ENCODE peak calls at places on chromosomes 1 and 21, in five cellular contexts. N, R, Y, F and U are unnamed samples.
A peak's percentile ranks its signal among the peaks of the same experiment; 100 is the strongest.

GRCh38 chr1:231818342-231818741 is 191.8 kb downstream of the DISC1 start:
- DNase-seq in F (peak; percentile 44), Y (no peak), R (peak; percentile 30), N (no peak), U (no peak)

GRCh38 chr1:203644661-203645510 is 18.3 kb downstream of the ATP2B4 start:
- DNase-seq in Y (no peak), F (peak; percentile 38), N (no peak), R (no peak), U (no peak)

GRCh38 chr1:44640178-44640865 is 34.0 kb downstream of the TMEM53 start:
- DNase-seq in F (no peak), R (peak; percentile 30), Y (no peak), N (no peak), U (no peak)

GRCh38 chr21:37835512-37835911 is 80.7 kb downstream of the KCNJ6 start:
- DNase-seq in R (no peak), F (no peak), N (no peak), Y (no peak), U (no peak)

GRCh38 chr1:228037401-228038386 is 30.9 kb downstream of the WNT3A start:
- DNase-seq in R (no peak), Y (no peak), F (peak; percentile 14), N (no peak), U (no peak)

GRCh38 chr1:114103992-114104391 is 49.7 kb downstream of the SYT6 start:
- DNase-seq in R (no peak), Y (no peak), N (no peak), F (no peak), U (no peak)

GRCh38 chr21:33289199-33289819 is 23.1 kb downstream of the IL10RB start:
- DNase-seq in F (peak; percentile 25), R (no peak), N (no peak), Y (no peak), U (no peak)

GRCh38 chr1:23126801-23127200 is 41.9 kb downstream of the LUZP1 start:
- DNase-seq in R (no peak), N (no peak), Y (no peak), F (peak; percentile 69), U (no peak)

GRCh38 chr1:171166361-171166760 is 18.7 kb upstream of the FMO2 start:
- DNase-seq in Y (no peak), F (no peak), N (no peak), R (no peak), U (no peak)

GRCh38 chr1:155978973-155979429 is 654 bp upstream of the ARHGEF2 start:
- DNase-seq in R (peak; percentile 46), Y (no peak), F (peak; percentile 50), N (no peak), U (no peak)

GRCh38 chr21:26614251-26614650 is 41.2 kb upstream of the CYYR1 start:
- DNase-seq in F (no peak), Y (no peak), R (no peak), N (no peak), U (no peak)

GRCh38 chr21:46454634-46455390 is 3.9 kb upstream of the DIP2A start:
- DNase-seq in R (no peak), F (peak; percentile 30), N (no peak), Y (no peak), U (no peak)

GRCh38 chr1:3611170-3612019 is at the start of gene MEGF6:
- DNase-seq in F (peak; percentile 66), N (peak; percentile 77), R (peak; percentile 49), Y (no peak), U (no peak)

GRCh38 chr1:34407140-34407539 is 230.4 kb downstream of the C1orf94 start:
- DNase-seq in R (no peak), N (no peak), F (no peak), Y (peak; percentile 27), U (no peak)

GRCh38 chr1:95304803-95305202 is 70.8 kb downstream of the RWDD3 start:
- DNase-seq in R (no peak), F (no peak), Y (no peak), N (no peak), U (no peak)

GRCh38 chr1:226407497-226408284 is at the start of gene PARP1:
- DNase-seq in R (peak; percentile 90), F (peak; percentile 93), N (peak; percentile 89), Y (peak; percentile 50), U (peak; percentile 94)

GRCh38 chr1:46401964-46402626 is 8.0 kb downstream of the FAAH start:
- DNase-seq in R (peak; percentile 39), N (peak; percentile 51), Y (peak; percentile 64), F (peak; percentile 98), U (peak; percentile 93)

GRCh38 chr1:13749543-13750307 is 49.7 kb downstream of the PRDM2 start:
- DNase-seq in F (peak; percentile 59), Y (no peak), N (peak; percentile 58), R (peak; percentile 70), U (peak; percentile 47)

GRCh38 chr1:197468581-197469175 is 200.6 kb downstream of the CRB1 start:
- DNase-seq in N (no peak), R (no peak), Y (no peak), F (no peak), U (no peak)

GRCh38 chr21:41653944-41654625 is 112.8 kb downstream of the RIPK4 start:
- DNase-seq in R (no peak), N (no peak), Y (no peak), F (peak; percentile 90), U (no peak)

GRCh38 chr1:24535778-24536177 is 20.1 kb upstream of the NCMAP start:
- DNase-seq in N (no peak), R (no peak), Y (no peak), F (no peak), U (no peak)

GRCh38 chr1:59776960-59777852 is 37.5 kb upstream of the HOOK1 start:
- DNase-seq in Y (no peak), R (no peak), F (peak; percentile 48), N (no peak), U (no peak)
- TF ChIP-seq CTCF in Y (peak; percentile 11), R (no peak), F (no peak), N (no peak), U (no peak)

DNA sequence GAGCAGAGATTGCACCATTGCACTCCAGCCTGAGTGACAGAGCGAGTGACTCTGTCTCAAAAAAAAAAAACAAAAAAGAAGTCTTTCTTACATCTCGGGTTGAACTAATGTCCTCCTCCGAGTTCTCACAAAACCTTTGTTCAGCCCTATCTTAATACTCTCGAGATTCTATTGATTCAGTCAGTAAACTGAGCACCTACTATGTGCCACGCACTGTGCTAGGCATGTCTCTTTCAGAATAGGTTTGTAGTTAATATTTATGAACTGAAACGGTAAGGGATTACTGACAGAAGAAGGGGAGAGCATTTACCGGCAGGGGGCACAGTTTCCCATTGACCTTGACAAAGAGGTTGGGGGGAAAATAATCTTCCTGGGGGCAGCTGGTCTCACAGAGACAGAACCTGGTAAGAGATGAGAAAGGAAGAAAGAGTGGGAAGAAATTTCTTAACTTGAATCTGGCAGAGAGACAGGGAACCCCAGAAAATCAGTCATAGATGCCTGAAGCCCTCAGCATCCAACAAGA is 3.4 kb downstream of the PIAS3 start:
- DNase-seq in N (no peak), R (no peak), Y (no peak), F (no peak), U (no peak)
- TF ChIP-seq CTCF in N (no peak), R (no peak), Y (peak; percentile 29), F (peak; percentile 11), U (no peak)

GRCh38 chr1:104125226-104125625 is 375.5 kb downstream of the AMY1C start:
- DNase-seq in N (no peak), Y (no peak), R (no peak), F (no peak), U (no peak)

GRCh38 chr1:104125935-104126334 is 376.2 kb downstream of the AMY1C start:
- DNase-seq in N (no peak), R (no peak), F (no peak), Y (no peak), U (no peak)

DNA sequence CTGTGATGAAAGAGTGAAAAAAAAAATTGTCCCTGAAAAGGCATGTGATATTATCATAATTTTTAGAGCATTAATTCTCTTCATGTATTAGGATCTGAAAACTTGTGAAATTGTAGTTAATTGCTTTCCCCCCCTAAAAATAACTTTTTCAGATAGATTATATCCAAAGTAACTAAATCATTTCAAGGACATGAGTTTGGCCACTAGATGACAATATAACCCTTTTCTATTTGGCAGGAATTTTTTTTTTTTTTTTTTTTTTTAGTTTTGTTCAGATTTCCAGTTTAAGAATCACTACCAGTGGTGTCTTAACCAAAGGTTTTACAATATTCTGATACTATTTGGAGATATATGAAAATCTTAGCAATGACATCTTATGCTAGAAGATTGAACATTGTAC is 370.8 kb downstream of the AMY1C start:
- DNase-seq in N (no peak), R (no peak), Y (no peak), F (no peak), U (no peak)
- TF ChIP-seq CTCF in N (no peak), R (no peak), Y (no peak), F (no peak), U (no peak)

DNA sequence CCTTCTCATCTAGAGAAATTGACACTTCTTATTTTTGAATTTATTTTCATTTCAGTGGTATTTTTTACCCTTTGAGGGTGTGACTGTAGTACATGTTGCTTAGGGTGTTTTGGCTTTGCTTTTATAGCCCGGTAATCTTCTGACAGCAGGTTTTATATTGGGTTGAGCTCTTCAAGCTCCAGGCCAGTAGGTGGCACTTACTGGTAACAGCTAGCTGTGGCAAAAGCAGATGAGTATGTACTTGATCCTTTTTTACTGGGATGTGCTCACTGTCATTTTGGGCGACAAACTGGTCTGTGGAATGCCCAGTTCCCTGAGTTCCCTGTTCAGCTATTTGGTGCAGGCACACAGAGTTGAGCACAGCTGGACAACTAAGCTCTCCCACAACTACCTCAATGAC is 916.2 kb upstream of the B3GALT2 start:
- DNase-seq in Y (peak; percentile 3), F (peak; percentile 6), N (no peak), R (no peak), U (no peak)
- TF ChIP-seq CTCF in Y (peak; percentile 38), F (peak; percentile 1), N (no peak), R (no peak), U (no peak)

DNA sequence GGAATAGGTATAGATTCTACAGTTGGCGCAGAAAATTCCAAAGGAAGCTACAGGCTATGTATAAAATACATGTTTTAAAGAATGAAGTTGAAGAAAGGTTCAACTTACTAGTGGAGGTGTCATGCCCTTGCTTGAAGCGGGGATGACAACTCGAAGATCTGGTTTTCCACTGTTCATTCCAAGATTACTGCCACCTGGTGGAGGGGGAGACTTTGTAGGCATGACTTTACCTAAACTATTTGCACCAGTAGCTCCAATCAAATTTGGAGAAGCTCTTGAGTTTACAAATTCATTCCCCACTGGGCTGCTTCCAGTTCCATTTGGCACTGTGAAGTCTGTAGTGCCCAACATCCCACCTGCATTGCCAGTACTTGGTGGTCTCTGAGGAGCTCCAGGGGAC is 81.7 kb downstream of the AXDND1 start:
- DNase-seq in Y (no peak), F (no peak), R (no peak), N (no peak), U (no peak)
- TF ChIP-seq CTCF in Y (peak; percentile 39), F (no peak), R (no peak), N (no peak), U (no peak)

GRCh38 chr21:43305336-43305665 is 121.6 kb downstream of the SIK1 start:
- DNase-seq in N (no peak), R (peak; percentile 2), Y (no peak), F (no peak), U (no peak)
- TF ChIP-seq CTCF in N (no peak), R (no peak), Y (no peak), F (no peak), U (no peak)

GRCh38 chr1:100752806-100753205 is 33.3 kb downstream of the VCAM1 start:
- DNase-seq in F (peak; percentile 54), R (no peak), N (no peak), Y (no peak), U (no peak)

GRCh38 chr1:100747821-100748220 is 28.3 kb downstream of the VCAM1 start:
- DNase-seq in Y (no peak), F (no peak), R (no peak), N (no peak), U (no peak)

GRCh38 chr1:100746542-100746932 is 27.0 kb downstream of the VCAM1 start:
- DNase-seq in R (no peak), Y (no peak), F (no peak), N (no peak), U (no peak)

GRCh38 chr1:100750002-100750885 is 30.7 kb downstream of the VCAM1 start:
- DNase-seq in R (no peak), Y (no peak), F (no peak), N (no peak), U (no peak)
- TF ChIP-seq CTCF in R (no peak), Y (no peak), F (no peak), N (no peak), U (no peak)